ENCODE peak calls at places on chromosome 19, in nine cellular contexts. V, Y, A, I, D, Z, S, O and B are unnamed samples.

GRCh38 chr19:29267701-29268100 is 54.8 kb upstream of the UQCRFS1 start:
- DNase-seq in V (no peak), Y (no peak), A (no peak), I (no peak), D (no peak), Z (no peak), S (no peak), O (no peak), B (no peak)

GRCh38 chr19:33467851-33468250 is 53.7 kb downstream of the PEPD start:
- DNase-seq in V (no peak), Y (no peak), A (no peak), I (no peak), D (no peak), Z (no peak), S (no peak), O (peak), B (no peak)

GRCh38 chr19:35249848-35250711 is 1.3 kb downstream of the LSR start:
- DNase-seq in V (peak), Y (no peak), A (no peak), I (no peak), D (no peak), Z (no peak), S (no peak), O (no peak), B (no peak)

GRCh38 chr19:58406818-58407657 is 1.4 kb upstream of the ZNF584 start:
- DNase-seq in V (no peak), Y (no peak), A (no peak), I (no peak), D (no peak), Z (no peak), S (no peak), O (no peak), B (no peak)

GRCh38 chr19:13794388-13794751 is 873 bp upstream of the ZSWIM4 start:
- DNase-seq in V (peak), Y (no peak), A (peak), I (peak), D (no peak), Z (peak), S (peak), O (no peak), B (no peak)

GRCh38 chr19:29510701-29511265 is 15.0 kb upstream of the VSTM2B start:
- DNase-seq in V (no peak), Y (no peak), A (no peak), I (no peak), D (no peak), Z (no peak), S (no peak), O (peak), B (no peak)

GRCh38 chr19:48780684-48781391 is 25.5 kb downstream of the FGF21 start:
- DNase-seq in V (peak), Y (no peak), A (no peak), I (peak), D (no peak), Z (peak), S (no peak), O (no peak), B (no peak)

GRCh38 chr19:58261968-58262921 is 16.5 kb upstream of the ZNF8 start:
- DNase-seq in V (no peak), Y (no peak), A (no peak), I (no peak), D (no peak), Z (no peak), S (no peak), O (no peak), B (no peak)

GRCh38 chr19:11587302-11587972 is 9.8 kb upstream of the ZNF627 start:
- DNase-seq in V (peak), Y (peak), A (peak), I (peak), D (peak), Z (peak), S (peak), O (peak), B (peak)

GRCh38 chr19:19426799-19427198 is 21.3 kb downstream of the GATAD2A start:
- DNase-seq in V (no peak), Y (no peak), A (no peak), I (no peak), D (no peak), Z (no peak), S (no peak), O (no peak), B (no peak)

GRCh38 chr19:4338441-4339350 is at the start of gene STAP2:
- DNase-seq in V (peak), Y (no peak), A (no peak), I (no peak), D (no peak), Z (peak), S (no peak), O (no peak), B (no peak)